ENCODE peak calls at places on chromosomes 11 and 22, in five cellular contexts. I, T, A, K and H are unnamed samples.

GRCh38 chr22:49553518-49554295 is 274.0 kb downstream of the BRD1 start:
- DNase-seq in I (no peak), T (no peak), A (peak), K (no peak), H (peak)

GRCh38 chr11:93213622-93214021 is 15.8 kb upstream of the SLC36A4 start:
- DNase-seq in I (no peak), T (no peak), A (no peak), K (no peak), H (no peak)

GRCh38 chr22:46136539-46137217 is 13.6 kb upstream of the PPARA start:
- DNase-seq in I (no peak), T (no peak), A (no peak), K (no peak), H (no peak)

GRCh38 chr11:7635137-7635536 is 38.2 kb downstream of the CYB5R2 start:
- DNase-seq in I (no peak), T (no peak), A (no peak), K (no peak), H (no peak)

GRCh38 chr11:112024178-112024777 is 930 bp upstream of the DLAT start:
- DNase-seq in I (no peak), T (peak), A (no peak), K (peak), H (no peak)

GRCh38 chr22:22883090-22883727 is 4.4 kb upstream of the IGLL5 start:
- DNase-seq in I (no peak), T (no peak), A (no peak), K (peak), H (no peak)

GRCh38 chr22:24230911-24231656 is 13.8 kb downstream of the GGT5 start:
- DNase-seq in I (peak), T (peak), A (no peak), K (peak), H (no peak)

GRCh38 chr11:19243143-19243542 is 2.4 kb upstream of the E2F8 start:
- DNase-seq in I (no peak), T (peak), A (peak), K (no peak), H (no peak)

GRCh38 chr22:37619991-37620390 is 11.4 kb downstream of the GGA1 start:
- DNase-seq in I (no peak), T (no peak), A (no peak), K (no peak), H (no peak)

GRCh38 chr22:48373626-48374173 is 1454.0 kb downstream of the BRD1 start:
- DNase-seq in I (no peak), T (no peak), A (no peak), K (no peak), H (peak)

GRCh38 chr11:96124155-96124554 is 200.2 kb upstream of the MTMR2 start:
- DNase-seq in I (no peak), T (no peak), A (no peak), K (no peak), H (no peak)

GRCh38 chr11:1928038-1928890 is 8.8 kb downstream of the TNNT3 start:
- DNase-seq in I (no peak), T (no peak), A (no peak), K (no peak), H (peak)

GRCh38 chr11:61967177-61967923 is at the start of gene FTH1:
- DNase-seq in I (peak), T (peak), A (peak), K (peak), H (peak)

GRCh38 chr22:32050678-32051515 is 7.8 kb downstream of the SLC5A1 start:
- DNase-seq in I (peak), T (peak), A (peak), K (no peak), H (no peak)

GRCh38 chr11:3894128-3894731 is 38.8 kb downstream of the STIM1 start:
- DNase-seq in I (no peak), T (no peak), A (no peak), K (peak), H (no peak)

GRCh38 chr11:8227156-8228152 is 36.2 kb downstream of the LMO1 start:
- DNase-seq in I (no peak), T (no peak), A (peak), K (no peak), H (no peak)

GRCh38 chr22:39731881-39732555 is 161.5 kb downstream of the CACNA1I start:
- DNase-seq in I (no peak), T (no peak), A (no peak), K (no peak), H (no peak)

GRCh38 chr11:15107730-15108515 is 6.8 kb upstream of the INSC start:
- DNase-seq in I (no peak), T (peak), A (peak), K (no peak), H (no peak)

GRCh38 chr11:69624293-69624692 is 16.7 kb upstream of the CCND1 start:
- DNase-seq in I (no peak), T (no peak), A (no peak), K (no peak), H (no peak)

GRCh38 chr22:44804327-44804726 is 52.0 kb downstream of the ARHGAP8 start:
- DNase-seq in I (no peak), T (no peak), A (no peak), K (no peak), H (no peak)

GRCh38 chr11:64007160-64007628 is 21.0 kb downstream of the OTUB1 start:
- DNase-seq in I (no peak), T (no peak), A (peak), K (peak), H (no peak)

GRCh38 chr11:119193001-119193400 is 7.7 kb downstream of the NHERF4 start:
- DNase-seq in I (no peak), T (no peak), A (no peak), K (no peak), H (no peak)

GRCh38 chr22:23274891-23275694 is 94.8 kb downstream of the BCR start:
- DNase-seq in I (no peak), T (no peak), A (no peak), K (no peak), H (no peak)

GRCh38 chr11:77525455-77526091 is 51.7 kb upstream of the PAK1 start:
- DNase-seq in I (no peak), T (no peak), A (no peak), K (peak), H (no peak)

GRCh38 chr22:50507421-50507990 is at the start of gene LMF2:
- DNase-seq in I (peak), T (no peak), A (peak), K (no peak), H (peak)

GRCh38 chr11:63826471-63827190 is 12.3 kb upstream of the MARK2 start:
- DNase-seq in I (no peak), T (no peak), A (no peak), K (no peak), H (no peak)

GRCh38 chr11:115912484-115912945 is 408.3 kb upstream of the CADM1 start:
- DNase-seq in I (no peak), T (peak), A (no peak), K (no peak), H (no peak)

GRCh38 chr11:35859311-35859710 is 84.6 kb upstream of the LDLRAD3 start:
- DNase-seq in I (no peak), T (no peak), A (no peak), K (no peak), H (no peak)

GRCh38 chr11:17747131-17747955 is 12.8 kb downstream of the KCNC1 start:
- DNase-seq in I (no peak), T (no peak), A (peak), K (no peak), H (no peak)

GRCh38 chr11:11786771-11787170 is 55.0 kb upstream of the USP47 start:
- DNase-seq in I (no peak), T (peak), A (peak), K (peak), H (no peak)

GRCh38 chr11:70721006-70721405 is 322.7 kb downstream of the CTTN start:
- DNase-seq in I (no peak), T (no peak), A (no peak), K (no peak), H (no peak)

GRCh38 chr11:5922749-5923426 is 19.2 kb upstream of the OR56A3 start:
- DNase-seq in I (no peak), T (no peak), A (peak), K (no peak), H (no peak)

GRCh38 chr11:30314625-30315024 is 8.3 kb upstream of the ARL14EP start:
- DNase-seq in I (no peak), T (no peak), A (peak), K (no peak), H (no peak)